ENCODE peak calls at places on chromosome 10, in ten cellular contexts. One of them, this sample, is unnamed.

GRCh38 chr10:115572740-115573455 is 479.7 kb downstream of the ATRNL1 start:
- DNase-seq in ovary: no peak
- DNase-seq in heart left ventricle: no peak
- DNase-seq in SK-N-SH: peak
- DNase-seq in cardiac muscle cell: peak
- DNase-seq in AG04450: no peak
- DNase-seq in adrenal gland: no peak
- DNase-seq in kidney: no peak
- DNase-seq in fibroblast of lung: no peak
- DNase-seq in psoas muscle: no peak
- DNase-seq in this sample: no peak

GRCh38 chr10:110747609-110748464 is 103.7 kb downstream of the RBM20 start:
- DNase-seq in ovary: no peak
- DNase-seq in heart left ventricle: no peak
- DNase-seq in SK-N-SH: no peak
- DNase-seq in cardiac muscle cell: peak
- DNase-seq in AG04450: no peak
- DNase-seq in adrenal gland: no peak
- DNase-seq in kidney: no peak
- DNase-seq in fibroblast of lung: peak
- DNase-seq in psoas muscle: no peak
- DNase-seq in this sample: no peak

GRCh38 chr10:52906046-52906445 is 133.5 kb upstream of the MBL2 start:
- DNase-seq in ovary: no peak
- DNase-seq in heart left ventricle: no peak
- DNase-seq in SK-N-SH: no peak
- DNase-seq in cardiac muscle cell: no peak
- DNase-seq in AG04450: no peak
- DNase-seq in adrenal gland: no peak
- DNase-seq in kidney: no peak
- DNase-seq in fibroblast of lung: no peak
- DNase-seq in psoas muscle: no peak
- DNase-seq in this sample: peak

GRCh38 chr10:100782845-100783244 is 37.5 kb downstream of the PAX2 start:
- DNase-seq in ovary: no peak
- DNase-seq in heart left ventricle: no peak
- DNase-seq in SK-N-SH: no peak
- DNase-seq in cardiac muscle cell: no peak
- DNase-seq in AG04450: no peak
- DNase-seq in adrenal gland: no peak
- DNase-seq in kidney: no peak
- DNase-seq in fibroblast of lung: no peak
- DNase-seq in psoas muscle: no peak
- DNase-seq in this sample: no peak

GRCh38 chr10:58516118-58516517 is 3.4 kb downstream of the BICC1 start:
- DNase-seq in ovary: no peak
- DNase-seq in heart left ventricle: no peak
- DNase-seq in SK-N-SH: no peak
- DNase-seq in cardiac muscle cell: peak
- DNase-seq in AG04450: no peak
- DNase-seq in adrenal gland: no peak
- DNase-seq in kidney: no peak
- DNase-seq in fibroblast of lung: peak
- DNase-seq in psoas muscle: no peak
- DNase-seq in this sample: peak

GRCh38 chr10:78552261-78552811 is 516.4 kb upstream of the ZMIZ1 start:
- DNase-seq in ovary: peak
- DNase-seq in heart left ventricle: peak
- DNase-seq in SK-N-SH: no peak
- DNase-seq in cardiac muscle cell: peak
- DNase-seq in AG04450: peak
- DNase-seq in adrenal gland: peak
- DNase-seq in kidney: peak
- DNase-seq in fibroblast of lung: peak
- DNase-seq in psoas muscle: peak
- DNase-seq in this sample: no peak

GRCh38 chr10:84340632-84341537 is 12.5 kb downstream of the CCSER2 start:
- DNase-seq in ovary: no peak
- DNase-seq in heart left ventricle: no peak
- DNase-seq in SK-N-SH: no peak
- DNase-seq in cardiac muscle cell: no peak
- DNase-seq in AG04450: no peak
- DNase-seq in adrenal gland: no peak
- DNase-seq in kidney: no peak
- DNase-seq in fibroblast of lung: no peak
- DNase-seq in psoas muscle: no peak
- DNase-seq in this sample: no peak

GRCh38 chr10:71998119-71998839 is 34.1 kb downstream of the CHST3 start:
- DNase-seq in ovary: peak
- DNase-seq in heart left ventricle: peak
- DNase-seq in SK-N-SH: no peak
- DNase-seq in cardiac muscle cell: peak
- DNase-seq in AG04450: no peak
- DNase-seq in adrenal gland: peak
- DNase-seq in kidney: no peak
- DNase-seq in fibroblast of lung: no peak
- DNase-seq in psoas muscle: peak
- DNase-seq in this sample: no peak

GRCh38 chr10:83544049-83544448 is 595.3 kb upstream of the GHITM start:
- DNase-seq in ovary: no peak
- DNase-seq in heart left ventricle: no peak
- DNase-seq in SK-N-SH: no peak
- DNase-seq in cardiac muscle cell: no peak
- DNase-seq in AG04450: no peak
- DNase-seq in adrenal gland: no peak
- DNase-seq in kidney: no peak
- DNase-seq in fibroblast of lung: no peak
- DNase-seq in psoas muscle: no peak
- DNase-seq in this sample: no peak

GRCh38 chr10:72007246-72007892 is 43.2 kb downstream of the CHST3 start:
- DNase-seq in ovary: peak
- DNase-seq in heart left ventricle: peak
- DNase-seq in SK-N-SH: no peak
- DNase-seq in cardiac muscle cell: peak
- DNase-seq in AG04450: no peak
- DNase-seq in adrenal gland: peak
- DNase-seq in kidney: peak
- DNase-seq in fibroblast of lung: no peak
- DNase-seq in psoas muscle: peak
- DNase-seq in this sample: no peak

GRCh38 chr10:60943372-60944158 is 420 bp downstream of the RHOBTB1 start:
- DNase-seq in ovary: peak
- DNase-seq in heart left ventricle: peak
- DNase-seq in SK-N-SH: peak
- DNase-seq in cardiac muscle cell: peak
- DNase-seq in AG04450: no peak
- DNase-seq in adrenal gland: peak
- DNase-seq in kidney: peak
- DNase-seq in fibroblast of lung: peak
- DNase-seq in psoas muscle: peak
- DNase-seq in this sample: peak

GRCh38 chr10:36504752-36505151 is 620.6 kb upstream of the ANKRD30A start:
- DNase-seq in ovary: no peak
- DNase-seq in heart left ventricle: no peak
- DNase-seq in SK-N-SH: no peak
- DNase-seq in cardiac muscle cell: peak
- DNase-seq in AG04450: no peak
- DNase-seq in adrenal gland: no peak
- DNase-seq in kidney: no peak
- DNase-seq in fibroblast of lung: no peak
- DNase-seq in psoas muscle: no peak
- DNase-seq in this sample: no peak

GRCh38 chr10:42428534-42428933 is 209.8 kb downstream of the ZNF33B start:
- DNase-seq in ovary: no peak
- DNase-seq in heart left ventricle: no peak
- DNase-seq in SK-N-SH: peak
- DNase-seq in cardiac muscle cell: peak
- DNase-seq in AG04450: no peak
- DNase-seq in adrenal gland: no peak
- DNase-seq in kidney: no peak
- DNase-seq in fibroblast of lung: no peak
- DNase-seq in psoas muscle: no peak
- DNase-seq in this sample: peak

GRCh38 chr10:2619472-2619871 is 447.9 kb upstream of the PFKP start:
- DNase-seq in ovary: no peak
- DNase-seq in heart left ventricle: no peak
- DNase-seq in SK-N-SH: peak
- DNase-seq in cardiac muscle cell: no peak
- DNase-seq in AG04450: no peak
- DNase-seq in adrenal gland: no peak
- DNase-seq in kidney: no peak
- DNase-seq in fibroblast of lung: no peak
- DNase-seq in psoas muscle: no peak
- DNase-seq in this sample: no peak

GRCh38 chr10:66455304-66455703 is 470.5 kb upstream of the LRRTM3 start:
- DNase-seq in ovary: no peak
- DNase-seq in heart left ventricle: no peak
- DNase-seq in SK-N-SH: no peak
- DNase-seq in cardiac muscle cell: no peak
- DNase-seq in AG04450: no peak
- DNase-seq in adrenal gland: no peak
- DNase-seq in kidney: no peak
- DNase-seq in fibroblast of lung: no peak
- DNase-seq in psoas muscle: no peak
- DNase-seq in this sample: no peak

GRCh38 chr10:77959887-77960286 is 33.3 kb upstream of the DLG5 start:
- DNase-seq in ovary: no peak
- DNase-seq in heart left ventricle: no peak
- DNase-seq in SK-N-SH: no peak
- DNase-seq in cardiac muscle cell: no peak
- DNase-seq in AG04450: no peak
- DNase-seq in adrenal gland: no peak
- DNase-seq in kidney: no peak
- DNase-seq in fibroblast of lung: no peak
- DNase-seq in psoas muscle: no peak
- DNase-seq in this sample: no peak

GRCh38 chr10:116385311-116385710 is 42.3 kb upstream of the PNLIPRP3 start:
- DNase-seq in ovary: no peak
- DNase-seq in heart left ventricle: no peak
- DNase-seq in SK-N-SH: no peak
- DNase-seq in cardiac muscle cell: no peak
- DNase-seq in AG04450: no peak
- DNase-seq in adrenal gland: no peak
- DNase-seq in kidney: no peak
- DNase-seq in fibroblast of lung: no peak
- DNase-seq in psoas muscle: no peak
- DNase-seq in this sample: no peak

DNA sequence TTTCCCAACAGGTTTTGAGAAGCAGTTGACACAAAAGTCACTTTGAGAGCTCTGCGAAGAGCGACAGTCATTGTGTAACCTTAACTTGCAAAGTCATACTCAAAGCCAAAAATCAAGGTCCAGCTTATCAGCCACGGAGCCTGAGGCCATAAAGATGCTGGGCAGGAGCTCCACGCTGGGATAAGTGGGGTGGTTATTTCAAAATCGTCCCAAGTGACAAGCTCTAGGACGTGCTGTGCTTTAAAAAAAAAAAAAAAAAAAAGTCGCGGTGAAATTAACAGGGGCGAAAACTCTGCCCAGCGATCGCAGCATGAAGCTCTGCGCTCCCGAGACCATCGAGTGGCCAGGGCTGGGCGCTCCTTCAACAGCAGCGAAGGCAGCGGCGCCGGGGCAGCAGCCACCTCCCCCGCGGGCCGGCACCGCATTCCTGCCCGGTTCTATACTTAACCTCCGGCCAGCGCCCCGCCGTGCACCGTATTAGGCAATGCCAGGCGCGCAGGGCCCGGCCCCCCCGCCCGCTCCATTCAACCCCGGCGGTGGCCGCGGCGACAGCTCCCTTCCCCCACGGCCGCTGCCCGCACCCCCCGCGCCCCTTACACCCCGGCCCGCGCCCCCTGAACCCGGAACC is 657 bp downstream of the HACD1 start:
- DNase-seq in ovary: peak
- DNase-seq in heart left ventricle: peak
- DNase-seq in SK-N-SH: peak
- DNase-seq in cardiac muscle cell: peak
- DNase-seq in AG04450: no peak
- DNase-seq in adrenal gland: peak
- DNase-seq in kidney: peak
- DNase-seq in fibroblast of lung: peak
- DNase-seq in psoas muscle: peak
- DNase-seq in this sample: peak
- H3K27ac ChIP-seq in ovary: peak
- H3K27ac ChIP-seq in heart left ventricle: peak
- H3K27ac ChIP-seq in SK-N-SH: peak
- H3K27ac ChIP-seq in cardiac muscle cell: peak
- H3K27ac ChIP-seq in AG04450: no peak
- H3K27ac ChIP-seq in adrenal gland: peak
- H3K27ac ChIP-seq in kidney: peak
- H3K27ac ChIP-seq in fibroblast of lung: peak
- H3K27ac ChIP-seq in psoas muscle: peak
- H3K27ac ChIP-seq in this sample: no peak

GRCh38 chr10:63633677-63634487 is 112.7 kb downstream of the REEP3 start:
- DNase-seq in ovary: no peak
- DNase-seq in heart left ventricle: no peak
- DNase-seq in SK-N-SH: peak
- DNase-seq in cardiac muscle cell: peak
- DNase-seq in AG04450: no peak
- DNase-seq in adrenal gland: peak
- DNase-seq in kidney: no peak
- DNase-seq in fibroblast of lung: peak
- DNase-seq in psoas muscle: no peak
- DNase-seq in this sample: no peak
- TF ChIP-seq CTCF in ovary: no peak
- TF ChIP-seq CTCF in heart left ventricle: peak
- TF ChIP-seq CTCF in SK-N-SH: peak
- TF ChIP-seq CTCF in cardiac muscle cell: peak
- TF ChIP-seq CTCF in AG04450: peak
- TF ChIP-seq CTCF in adrenal gland: peak
- TF ChIP-seq CTCF in kidney: peak
- TF ChIP-seq CTCF in fibroblast of lung: peak
- TF ChIP-seq CTCF in psoas muscle: peak
- TF ChIP-seq CTCF in this sample: peak

DNA sequence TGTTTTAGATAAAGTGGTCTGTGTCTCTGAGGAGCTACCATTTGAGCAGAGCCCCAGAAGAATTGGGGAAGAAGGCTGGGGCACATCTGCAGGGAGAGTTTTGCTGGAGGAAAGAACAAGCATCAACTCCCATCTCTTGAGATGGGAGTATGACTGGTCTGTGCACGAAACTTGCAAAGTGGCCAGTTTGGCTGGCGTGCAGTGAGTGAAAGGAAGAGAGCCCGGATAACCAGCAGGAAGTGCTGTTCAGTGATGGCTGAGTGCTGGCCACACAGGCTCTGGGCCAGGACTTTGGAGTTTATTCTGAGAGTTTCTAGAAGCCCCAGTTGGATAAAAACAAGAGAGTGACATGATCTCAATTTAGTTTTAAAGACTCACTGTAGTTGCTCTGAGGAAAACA is 34.4 kb upstream of the SVIL start:
- DNase-seq in ovary: no peak
- DNase-seq in heart left ventricle: peak
- DNase-seq in SK-N-SH: no peak
- DNase-seq in cardiac muscle cell: peak
- DNase-seq in AG04450: no peak
- DNase-seq in adrenal gland: no peak
- DNase-seq in kidney: no peak
- DNase-seq in fibroblast of lung: peak
- DNase-seq in psoas muscle: no peak
- DNase-seq in this sample: no peak
- H3K27ac ChIP-seq in ovary: no peak
- H3K27ac ChIP-seq in heart left ventricle: no peak
- H3K27ac ChIP-seq in SK-N-SH: peak
- H3K27ac ChIP-seq in cardiac muscle cell: no peak
- H3K27ac ChIP-seq in AG04450: no peak
- H3K27ac ChIP-seq in adrenal gland: no peak
- H3K27ac ChIP-seq in kidney: no peak
- H3K27ac ChIP-seq in fibroblast of lung: no peak
- H3K27ac ChIP-seq in psoas muscle: peak
- H3K27ac ChIP-seq in this sample: peak

GRCh38 chr10:97721871-97722780 is 8.6 kb downstream of the MARVELD1 start:
- DNase-seq in ovary: no peak
- DNase-seq in heart left ventricle: no peak
- DNase-seq in SK-N-SH: no peak
- DNase-seq in cardiac muscle cell: no peak
- DNase-seq in AG04450: no peak
- DNase-seq in adrenal gland: no peak
- DNase-seq in kidney: no peak
- DNase-seq in fibroblast of lung: no peak
- DNase-seq in psoas muscle: no peak
- DNase-seq in this sample: no peak
- TF ChIP-seq CTCF in ovary: no peak
- TF ChIP-seq CTCF in heart left ventricle: no peak
- TF ChIP-seq CTCF in SK-N-SH: no peak
- TF ChIP-seq CTCF in cardiac muscle cell: no peak
- TF ChIP-seq CTCF in AG04450: no peak
- TF ChIP-seq CTCF in adrenal gland: no peak
- TF ChIP-seq CTCF in kidney: no peak
- TF ChIP-seq CTCF in fibroblast of lung: no peak
- TF ChIP-seq CTCF in psoas muscle: no peak
- TF ChIP-seq CTCF in this sample: no peak